ENCODE peak calls at places on chromosomes 5 and 9, in five cellular contexts. One of them, this sample, is unnamed.

GRCh38 chr9:93682155-93682968 is 106.0 kb downstream of the PHF2 start:
- DNase-seq in HepG2: peak; percentile 28
- DNase-seq in K562: peak; percentile 78
- DNase-seq in GM23248: peak; percentile 71
- DNase-seq in hepatocyte: peak; percentile 70
- DNase-seq in this sample: peak; percentile 25

GRCh38 chr5:44681906-44682305 is 126.8 kb upstream of the MRPS30 start:
- DNase-seq in HepG2: no peak
- DNase-seq in K562: no peak
- DNase-seq in GM23248: no peak
- DNase-seq in hepatocyte: no peak
- DNase-seq in this sample: no peak

GRCh38 chr9:97668485-97668884 is 28.7 kb downstream of the XPA start:
- DNase-seq in HepG2: no peak
- DNase-seq in K562: no peak
- DNase-seq in GM23248: no peak
- DNase-seq in hepatocyte: no peak
- DNase-seq in this sample: no peak

GRCh38 chr9:31807574-31808256 is 576.7 kb upstream of the ACO1 start:
- DNase-seq in HepG2: peak; percentile 43
- DNase-seq in K562: peak; percentile 5
- DNase-seq in GM23248: no peak
- DNase-seq in hepatocyte: no peak
- DNase-seq in this sample: no peak

GRCh38 chr9:27523141-27523540 is 949 bp upstream of the IFNK start:
- DNase-seq in HepG2: no peak
- DNase-seq in K562: no peak
- DNase-seq in GM23248: no peak
- DNase-seq in hepatocyte: no peak
- DNase-seq in this sample: no peak

GRCh38 chr9:109264865-109265532 is 55.9 kb downstream of the EPB41L4B start:
- DNase-seq in HepG2: no peak
- DNase-seq in K562: no peak
- DNase-seq in GM23248: peak; percentile 58
- DNase-seq in hepatocyte: no peak
- DNase-seq in this sample: no peak

GRCh38 chr9:137784046-137784445 is 93.5 kb upstream of the CACNA1B start:
- DNase-seq in HepG2: no peak
- DNase-seq in K562: peak; percentile 69
- DNase-seq in GM23248: no peak
- DNase-seq in hepatocyte: no peak
- DNase-seq in this sample: no peak

GRCh38 chr5:19928556-19929421 is 59.2 kb downstream of the CDH18 start:
- DNase-seq in HepG2: peak; percentile 6
- DNase-seq in K562: no peak
- DNase-seq in GM23248: peak; percentile 90
- DNase-seq in hepatocyte: peak; percentile 53
- DNase-seq in this sample: peak; percentile 93

GRCh38 chr5:4722886-4723285 is 417.2 kb upstream of the ADAMTS16 start:
- DNase-seq in HepG2: no peak
- DNase-seq in K562: no peak
- DNase-seq in GM23248: no peak
- DNase-seq in hepatocyte: no peak
- DNase-seq in this sample: no peak

GRCh38 chr5:40983781-40984180 is 74.5 kb downstream of the C7 start:
- DNase-seq in HepG2: no peak
- DNase-seq in K562: no peak
- DNase-seq in GM23248: no peak
- DNase-seq in hepatocyte: no peak
- DNase-seq in this sample: peak; percentile 61

GRCh38 chr9:78882501-78882900 is 585.6 kb downstream of the PSAT1 start:
- DNase-seq in HepG2: no peak
- DNase-seq in K562: no peak
- DNase-seq in GM23248: no peak
- DNase-seq in hepatocyte: peak; percentile 18
- DNase-seq in this sample: no peak

GRCh38 chr9:71725590-71726338 is 42.5 kb downstream of the CEMIP2 start:
- DNase-seq in HepG2: peak; percentile 95
- DNase-seq in K562: peak; percentile 39
- DNase-seq in GM23248: peak; percentile 74
- DNase-seq in hepatocyte: peak; percentile 49
- DNase-seq in this sample: peak; percentile 96

GRCh38 chr5:132673939-132674630 is at the start of gene IL4:
- DNase-seq in HepG2: no peak
- DNase-seq in K562: no peak
- DNase-seq in GM23248: no peak
- DNase-seq in hepatocyte: no peak
- DNase-seq in this sample: no peak

GRCh38 chr9:34611251-34611810 is 566 bp downstream of the RPP25L start:
- DNase-seq in HepG2: no peak
- DNase-seq in K562: no peak
- DNase-seq in GM23248: peak; percentile 30
- DNase-seq in hepatocyte: peak; percentile 26
- DNase-seq in this sample: no peak

GRCh38 chr9:126973651-126974529 is 59.3 kb downstream of the RALGPS1 start:
- DNase-seq in HepG2: no peak
- DNase-seq in K562: no peak
- DNase-seq in GM23248: no peak
- DNase-seq in hepatocyte: no peak
- DNase-seq in this sample: no peak

GRCh38 chr9:23081377-23081776 is 634.8 kb downstream of the DMRTA1 start:
- DNase-seq in HepG2: no peak
- DNase-seq in K562: no peak
- DNase-seq in GM23248: no peak
- DNase-seq in hepatocyte: no peak
- DNase-seq in this sample: no peak

GRCh38 chr5:14238272-14238671 is 95.1 kb downstream of the TRIO start:
- DNase-seq in HepG2: no peak
- DNase-seq in K562: no peak
- DNase-seq in GM23248: no peak
- DNase-seq in hepatocyte: no peak
- DNase-seq in this sample: no peak

GRCh38 chr9:477146-477545 is 262.5 kb downstream of the DOCK8 start:
- DNase-seq in HepG2: no peak
- DNase-seq in K562: no peak
- DNase-seq in GM23248: no peak
- DNase-seq in hepatocyte: no peak
- DNase-seq in this sample: no peak

GRCh38 chr5:141816598-141817399 is 61.4 kb downstream of the PCDH1 start:
- DNase-seq in HepG2: no peak
- DNase-seq in K562: peak; percentile 55
- DNase-seq in GM23248: no peak
- DNase-seq in hepatocyte: no peak
- DNase-seq in this sample: no peak

GRCh38 chr9:37939575-37940095 is 35.7 kb upstream of the SLC25A51 start:
- DNase-seq in HepG2: peak; percentile 13
- DNase-seq in K562: no peak
- DNase-seq in GM23248: peak; percentile 47
- DNase-seq in hepatocyte: no peak
- DNase-seq in this sample: no peak

GRCh38 chr9:112119225-112120045 is 55.7 kb downstream of the SUSD1 start:
- DNase-seq in HepG2: peak; percentile 99
- DNase-seq in K562: no peak
- DNase-seq in GM23248: no peak
- DNase-seq in hepatocyte: peak; percentile 86
- DNase-seq in this sample: peak; percentile 83

GRCh38 chr5:157343842-157344790 is 78.2 kb downstream of the CYFIP2 start:
- DNase-seq in HepG2: no peak
- DNase-seq in K562: no peak
- DNase-seq in GM23248: peak; percentile 51
- DNase-seq in hepatocyte: no peak
- DNase-seq in this sample: no peak

GRCh38 chr5:51810592-51810991 is 427.3 kb downstream of the ISL1 start:
- DNase-seq in HepG2: no peak
- DNase-seq in K562: no peak
- DNase-seq in GM23248: no peak
- DNase-seq in hepatocyte: no peak
- DNase-seq in this sample: peak; percentile 94

GRCh38 chr9:88994820-88995180 is 3.5 kb downstream of the S1PR3 start:
- DNase-seq in HepG2: no peak
- DNase-seq in K562: no peak
- DNase-seq in GM23248: peak; percentile 85
- DNase-seq in hepatocyte: no peak
- DNase-seq in this sample: no peak

GRCh38 chr9:70257991-70258691 is 637 bp upstream of the SMC5 start:
- DNase-seq in HepG2: peak; percentile 26
- DNase-seq in K562: peak; percentile 18
- DNase-seq in GM23248: peak; percentile 68
- DNase-seq in hepatocyte: peak; percentile 50
- DNase-seq in this sample: peak; percentile 83

DNA sequence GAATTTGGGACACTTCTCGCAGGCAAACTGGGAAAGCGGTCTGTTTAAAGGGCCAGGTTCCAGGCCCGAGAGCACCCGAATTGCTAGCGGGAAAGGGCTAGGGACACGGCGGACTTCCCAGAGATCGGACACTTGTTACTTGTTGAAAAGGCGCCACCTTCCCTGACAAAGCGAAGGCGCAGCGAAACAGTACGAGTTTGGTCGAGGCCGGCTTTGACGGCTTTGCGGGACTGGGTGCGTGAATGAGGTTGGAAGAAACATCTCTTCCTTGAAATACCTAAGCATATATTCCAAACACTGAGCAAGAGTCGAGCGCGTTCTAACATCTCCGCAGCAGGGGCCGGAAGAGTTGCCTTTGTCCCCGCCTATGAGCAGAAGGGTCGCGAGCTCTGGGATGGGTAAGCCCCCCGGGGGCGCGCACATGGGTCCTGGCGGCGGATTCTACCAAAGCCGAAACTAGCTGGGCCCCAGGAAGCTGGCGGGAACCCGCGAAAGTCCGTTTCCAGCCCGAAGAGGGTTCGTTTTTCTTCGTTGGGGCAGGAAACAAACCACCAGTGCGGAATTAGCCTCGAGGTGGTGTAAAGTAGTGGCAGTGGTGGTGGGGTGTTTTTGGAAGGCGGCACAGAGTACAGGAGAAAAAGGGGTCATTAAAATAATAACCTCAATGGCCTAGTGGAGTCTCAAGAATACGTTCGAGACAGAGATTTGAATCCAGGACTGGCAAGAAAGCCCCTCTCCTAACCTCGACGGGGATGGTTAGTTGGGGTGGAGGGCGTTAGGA is 1.5 kb downstream of the GDNF start:
- DNase-seq in HepG2: no peak
- DNase-seq in K562: no peak
- DNase-seq in GM23248: peak; percentile 82
- DNase-seq in hepatocyte: peak; percentile 47
- DNase-seq in this sample: peak; percentile 12
- TF ChIP-seq EZH2 in HepG2: no peak
- TF ChIP-seq EZH2 in K562: no peak
- TF ChIP-seq EZH2 in GM23248: no peak
- TF ChIP-seq EZH2 in hepatocyte: no peak
- TF ChIP-seq EZH2 in this sample: no peak

GRCh38 chr5:76766746-76767145 is 50.8 kb downstream of the F2R start:
- DNase-seq in HepG2: no peak
- DNase-seq in K562: no peak
- DNase-seq in GM23248: peak; percentile 63
- DNase-seq in hepatocyte: no peak
- DNase-seq in this sample: peak; percentile 51

GRCh38 chr5:76765249-76765648 is 49.3 kb downstream of the F2R start:
- DNase-seq in HepG2: no peak
- DNase-seq in K562: no peak
- DNase-seq in GM23248: peak; percentile 45
- DNase-seq in hepatocyte: no peak
- DNase-seq in this sample: no peak

GRCh38 chr5:76764374-76764773 is 48.4 kb downstream of the F2R start:
- DNase-seq in HepG2: no peak
- DNase-seq in K562: no peak
- DNase-seq in GM23248: peak; percentile 28
- DNase-seq in hepatocyte: no peak
- DNase-seq in this sample: no peak

GRCh38 chr5:76762484-76762883 is 46.6 kb downstream of the F2R start:
- DNase-seq in HepG2: no peak
- DNase-seq in K562: no peak
- DNase-seq in GM23248: no peak
- DNase-seq in hepatocyte: no peak
- DNase-seq in this sample: no peak

DNA sequence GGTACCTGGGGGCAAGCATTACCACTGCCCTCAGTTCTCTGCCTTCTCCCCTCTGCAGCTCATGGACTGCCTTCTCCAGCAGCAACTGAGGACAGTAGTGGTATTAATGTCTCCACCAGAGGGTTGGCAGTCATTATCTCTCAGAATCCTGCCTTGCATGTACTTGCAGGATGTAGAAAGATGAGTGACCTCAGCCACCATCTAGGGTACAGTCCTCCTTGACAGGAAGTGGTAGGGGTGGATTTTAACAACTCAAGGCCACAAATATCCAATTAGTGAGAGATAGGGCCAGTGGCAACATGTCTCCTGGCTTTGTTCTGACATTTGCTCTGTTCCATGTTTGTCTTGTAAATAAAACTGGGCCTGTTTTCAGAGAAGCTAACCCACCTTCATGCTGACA is 47.2 kb downstream of the F2R start:
- DNase-seq in HepG2: no peak
- DNase-seq in K562: no peak
- DNase-seq in GM23248: no peak
- DNase-seq in hepatocyte: no peak
- DNase-seq in this sample: peak; percentile 75
- TF ChIP-seq EZH2 in HepG2: no peak
- TF ChIP-seq EZH2 in K562: no peak
- TF ChIP-seq EZH2 in GM23248: no peak
- TF ChIP-seq EZH2 in hepatocyte: no peak
- TF ChIP-seq EZH2 in this sample: no peak

GRCh38 chr5:135063056-135063445 is 29.0 kb upstream of the PITX1 start:
- DNase-seq in HepG2: no peak
- DNase-seq in K562: no peak
- DNase-seq in GM23248: no peak
- DNase-seq in hepatocyte: no peak
- DNase-seq in this sample: no peak
- TF ChIP-seq EZH2 in HepG2: no peak
- TF ChIP-seq EZH2 in K562: no peak
- TF ChIP-seq EZH2 in GM23248: no peak
- TF ChIP-seq EZH2 in hepatocyte: no peak
- TF ChIP-seq EZH2 in this sample: no peak

DNA sequence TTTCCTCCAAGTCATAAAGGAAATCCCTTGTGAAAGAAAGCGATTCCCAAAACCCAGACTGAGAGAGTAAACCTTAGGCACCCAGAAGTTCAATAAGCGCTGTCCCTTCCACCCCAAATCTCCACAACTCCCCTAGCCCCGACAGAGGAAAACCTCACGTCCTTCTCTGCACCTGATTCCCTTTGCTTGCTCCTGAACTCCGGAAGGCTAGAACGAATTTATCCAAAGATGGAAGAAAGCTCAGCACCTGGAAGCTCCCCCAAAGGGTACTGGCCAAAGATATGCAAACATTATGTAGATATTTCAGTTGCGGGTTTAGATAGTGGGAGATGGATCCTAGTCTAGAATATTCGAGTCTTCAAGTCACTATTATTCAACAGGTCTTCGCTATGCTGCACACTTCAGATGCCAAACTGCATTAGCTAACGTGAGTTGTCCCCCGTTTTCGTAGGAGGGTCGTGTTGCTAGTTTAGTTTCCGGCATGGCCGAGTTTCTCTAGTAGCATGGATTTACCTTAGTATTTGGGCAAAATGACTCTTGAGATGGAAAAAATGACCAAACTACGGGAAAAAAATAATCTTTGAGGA is 27.7 kb downstream of the NR2F1 start:
- DNase-seq in HepG2: no peak
- DNase-seq in K562: no peak
- DNase-seq in GM23248: no peak
- DNase-seq in hepatocyte: no peak
- DNase-seq in this sample: no peak
- TF ChIP-seq EZH2 in HepG2: no peak
- TF ChIP-seq EZH2 in K562: no peak
- TF ChIP-seq EZH2 in GM23248: no peak
- TF ChIP-seq EZH2 in hepatocyte: peak; percentile 63
- TF ChIP-seq EZH2 in this sample: peak; percentile 95

This sample was measured in mammary epithelial cell.